ENCODE peak calls at places on chromosome 9, in five cellular contexts. One of them, this sample, is unnamed.

GRCh38 chr9:107948601-107949000 is 459.0 kb upstream of the KLF4 start:
- DNase-seq in GM12878: no peak
- DNase-seq in HepG2: no peak
- DNase-seq in K562: no peak
- DNase-seq in HEK293T: no peak
- DNase-seq in this sample: no peak

GRCh38 chr9:121670447-121670846 is 19.0 kb downstream of the DAB2IP start:
- DNase-seq in GM12878: no peak
- DNase-seq in HepG2: no peak
- DNase-seq in HEK293T: no peak
- DNase-seq in K562: no peak
- DNase-seq in this sample: no peak

GRCh38 chr9:126702501-126703329 is 89.0 kb downstream of the LMX1B start:
- DNase-seq in GM12878: no peak
- DNase-seq in HEK293T: peak; percentile 80
- DNase-seq in HepG2: no peak
- DNase-seq in K562: peak; percentile 82
- DNase-seq in this sample: peak; percentile 83

GRCh38 chr9:15642369-15642962 is 89.6 kb downstream of the CCDC171 start:
- DNase-seq in HepG2: peak; percentile 50
- DNase-seq in HEK293T: peak; percentile 19
- DNase-seq in K562: no peak
- DNase-seq in GM12878: no peak
- DNase-seq in this sample: peak; percentile 33

GRCh38 chr9:72327631-72328030 is 37.4 kb downstream of the ZFAND5 start:
- DNase-seq in HEK293T: no peak
- DNase-seq in HepG2: no peak
- DNase-seq in GM12878: no peak
- DNase-seq in K562: no peak
- DNase-seq in this sample: no peak

GRCh38 chr9:93059097-93059959 is 827 bp downstream of the SUSD3 start:
- DNase-seq in HEK293T: no peak
- DNase-seq in GM12878: no peak
- DNase-seq in K562: peak; percentile 71
- DNase-seq in HepG2: no peak
- DNase-seq in this sample: no peak

GRCh38 chr9:116286287-116286686 is 132.7 kb downstream of the PAPPA start:
- DNase-seq in K562: no peak
- DNase-seq in HepG2: no peak
- DNase-seq in GM12878: no peak
- DNase-seq in HEK293T: no peak
- DNase-seq in this sample: no peak

GRCh38 chr9:84397151-84397728 is 56.7 kb upstream of the SLC28A3 start:
- DNase-seq in K562: peak; percentile 66
- DNase-seq in GM12878: peak; percentile 8
- DNase-seq in HepG2: peak; percentile 39
- DNase-seq in HEK293T: peak; percentile 78
- DNase-seq in this sample: peak; percentile 82

GRCh38 chr9:131732061-131732526 is 7.8 kb downstream of the RAPGEF1 start:
- DNase-seq in K562: no peak
- DNase-seq in HepG2: peak; percentile 59
- DNase-seq in HEK293T: no peak
- DNase-seq in GM12878: no peak
- DNase-seq in this sample: no peak

GRCh38 chr9:93196095-93197055 is 12.4 kb downstream of the WNK2 start:
- DNase-seq in HEK293T: no peak
- DNase-seq in K562: no peak
- DNase-seq in HepG2: peak; percentile 72
- DNase-seq in GM12878: no peak
- DNase-seq in this sample: no peak

GRCh38 chr9:115930472-115930871 is 223.1 kb upstream of the PAPPA start:
- DNase-seq in GM12878: no peak
- DNase-seq in HepG2: no peak
- DNase-seq in K562: no peak
- DNase-seq in HEK293T: no peak
- DNase-seq in this sample: no peak

GRCh38 chr9:99819123-99819483 is 2.6 kb upstream of the NR4A3 start:
- DNase-seq in HEK293T: no peak
- DNase-seq in GM12878: no peak
- DNase-seq in HepG2: no peak
- DNase-seq in K562: no peak
- DNase-seq in this sample: no peak

GRCh38 chr9:116087246-116087645 is 66.3 kb upstream of the PAPPA start:
- DNase-seq in GM12878: no peak
- DNase-seq in K562: no peak
- DNase-seq in HepG2: no peak
- DNase-seq in HEK293T: no peak
- DNase-seq in this sample: no peak

GRCh38 chr9:21836437-21837161 is 34.2 kb downstream of the MTAP start:
- DNase-seq in HepG2: peak; percentile 34
- DNase-seq in GM12878: no peak
- DNase-seq in HEK293T: no peak
- DNase-seq in K562: no peak
- DNase-seq in this sample: no peak

GRCh38 chr9:38621434-38622082 is 1.2 kb upstream of the ANKRD18A start:
- DNase-seq in GM12878: no peak
- DNase-seq in HepG2: peak; percentile 3
- DNase-seq in HEK293T: no peak
- DNase-seq in K562: no peak
- DNase-seq in this sample: peak; percentile 67
- TF ChIP-seq FOXM1 in GM12878: no peak
- TF ChIP-seq FOXM1 in HepG2: no peak
- TF ChIP-seq FOXM1 in HEK293T: no peak
- TF ChIP-seq FOXM1 in K562: no peak
- TF ChIP-seq FOXM1 in this sample: no peak

GRCh38 chr9:110975278-110975677 is 63.0 kb downstream of the LPAR1 start:
- DNase-seq in K562: no peak
- DNase-seq in HepG2: no peak
- DNase-seq in GM12878: no peak
- DNase-seq in HEK293T: no peak
- DNase-seq in this sample: no peak
- TF ChIP-seq FOXM1 in K562: no peak
- TF ChIP-seq FOXM1 in HepG2: no peak
- TF ChIP-seq FOXM1 in GM12878: no peak
- TF ChIP-seq FOXM1 in HEK293T: no peak
- TF ChIP-seq FOXM1 in this sample: no peak

GRCh38 chr9:82356131-82356530 is 367.6 kb downstream of the SPATA31D1 start:
- DNase-seq in K562: no peak
- DNase-seq in GM12878: no peak
- DNase-seq in HepG2: no peak
- DNase-seq in HEK293T: no peak
- DNase-seq in this sample: no peak

GRCh38 chr9:82354260-82354659 is 365.7 kb downstream of the SPATA31D1 start:
- DNase-seq in HEK293T: no peak
- DNase-seq in GM12878: no peak
- DNase-seq in HepG2: no peak
- DNase-seq in K562: no peak
- DNase-seq in this sample: no peak

GRCh38 chr9:82353631-82354030 is 365.1 kb downstream of the SPATA31D1 start:
- DNase-seq in K562: no peak
- DNase-seq in HEK293T: no peak
- DNase-seq in GM12878: no peak
- DNase-seq in HepG2: no peak
- DNase-seq in this sample: no peak
- TF ChIP-seq FOXM1 in K562: no peak
- TF ChIP-seq FOXM1 in HEK293T: no peak
- TF ChIP-seq FOXM1 in GM12878: no peak
- TF ChIP-seq FOXM1 in HepG2: no peak
- TF ChIP-seq FOXM1 in this sample: no peak

DNA sequence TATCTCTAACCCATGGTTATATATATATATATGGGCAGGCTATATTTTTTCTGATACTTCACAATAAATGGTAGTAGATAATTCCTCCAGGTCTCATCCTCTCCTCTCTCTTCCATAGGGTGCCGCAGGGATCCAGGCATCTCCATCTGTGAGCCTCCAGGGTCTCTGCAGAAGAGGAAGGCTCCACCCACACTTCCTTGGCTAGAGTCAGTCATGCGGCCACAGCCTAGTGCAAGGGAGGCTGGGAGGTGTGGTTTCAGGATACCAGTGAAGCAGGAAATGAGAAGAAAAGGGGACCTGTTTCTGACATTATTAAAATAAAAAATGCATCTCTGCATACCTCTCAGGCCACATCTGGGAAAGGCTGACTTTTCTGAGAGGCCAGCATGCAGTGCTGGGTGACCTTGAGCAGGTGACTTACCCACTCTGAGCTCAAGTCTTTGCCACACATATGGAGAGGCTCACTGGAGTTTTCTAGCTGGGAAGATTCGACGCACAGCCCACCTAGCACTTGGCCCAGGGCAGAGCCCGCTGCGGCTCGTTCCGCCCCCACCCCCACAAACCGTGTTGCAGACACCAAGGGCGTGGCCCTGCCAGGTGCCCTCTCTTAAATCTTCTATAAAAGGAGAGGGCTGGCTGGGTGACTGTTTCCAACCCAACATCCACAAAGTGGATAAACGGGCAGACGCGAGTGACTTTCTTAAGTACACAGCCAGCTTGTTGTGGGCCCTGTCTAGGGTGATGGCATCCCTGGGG is 47.9 kb downstream of the OLFM1 start:
- DNase-seq in HepG2: no peak
- DNase-seq in GM12878: no peak
- DNase-seq in K562: no peak
- DNase-seq in HEK293T: no peak
- DNase-seq in this sample: no peak
- TF ChIP-seq FOXM1 in HepG2: no peak
- TF ChIP-seq FOXM1 in GM12878: no peak
- TF ChIP-seq FOXM1 in K562: no peak
- TF ChIP-seq FOXM1 in HEK293T: no peak
- TF ChIP-seq FOXM1 in this sample: no peak

GRCh38 chr9:78543353-78543752 is 246.4 kb downstream of the PSAT1 start:
- DNase-seq in K562: no peak
- DNase-seq in HepG2: no peak
- DNase-seq in HEK293T: no peak
- DNase-seq in GM12878: no peak
- DNase-seq in this sample: no peak
- TF ChIP-seq FOXM1 in K562: no peak
- TF ChIP-seq FOXM1 in HepG2: no peak
- TF ChIP-seq FOXM1 in HEK293T: no peak
- TF ChIP-seq FOXM1 in GM12878: no peak
- TF ChIP-seq FOXM1 in this sample: no peak

DNA sequence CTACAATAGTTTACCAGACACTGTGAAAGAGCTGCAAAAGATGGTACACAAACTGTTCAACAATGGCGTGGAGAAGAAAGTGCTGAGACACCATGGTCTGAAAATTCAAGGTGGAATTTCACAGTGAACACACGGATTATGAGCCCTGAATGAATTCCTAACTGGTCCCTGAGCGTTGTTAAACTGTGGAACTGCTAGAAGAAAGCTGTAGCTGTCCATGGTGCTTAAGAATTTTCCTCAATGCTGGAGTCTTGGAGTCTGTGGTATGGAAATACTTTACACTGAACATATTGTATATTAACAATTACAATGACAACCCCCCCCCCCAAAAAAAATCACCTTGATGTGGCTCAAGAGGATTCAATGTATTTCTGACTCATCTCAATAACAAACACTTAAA is 68.5 kb downstream of the SLC24A2 start:
- DNase-seq in HepG2: peak; percentile 26
- DNase-seq in K562: no peak
- DNase-seq in GM12878: no peak
- DNase-seq in HEK293T: peak; percentile 53
- DNase-seq in this sample: no peak
- TF ChIP-seq FOXM1 in HepG2: no peak
- TF ChIP-seq FOXM1 in K562: no peak
- TF ChIP-seq FOXM1 in GM12878: no peak
- TF ChIP-seq FOXM1 in HEK293T: no peak
- TF ChIP-seq FOXM1 in this sample: no peak

This sample was measured in SK-N-SH.